ENCODE peak calls at places on chromosome 3, in four cellular contexts. G, B, R and X are unnamed samples.

GRCh38 chr3:94185753-94186152 is 122.9 kb downstream of the NSUN3 start:
- DNase-seq in G (no peak), B (no peak), R (no peak), X (no peak)

GRCh38 chr3:76505202-76505875 is 534.6 kb upstream of the ROBO2 start:
- DNase-seq in B (no peak), G (no peak), R (no peak), X (no peak)

GRCh38 chr3:171615742-171616141 is 155.5 kb upstream of the TNIK start:
- DNase-seq in B (no peak), R (no peak), G (no peak), X (no peak)

GRCh38 chr3:62007036-62007435 is 366.3 kb downstream of the FEZF2 start:
- DNase-seq in B (no peak), R (no peak), G (no peak), X (no peak)

GRCh38 chr3:69305011-69305410 is 80.9 kb downstream of the FRMD4B start:
- DNase-seq in G (no peak), B (no peak), R (no peak), X (no peak)

GRCh38 chr3:173618703-173619102 is 221.2 kb downstream of the NLGN1 start:
- DNase-seq in B (no peak), G (no peak), R (no peak), X (no peak)

GRCh38 chr3:194006-194405 is 2.6 kb upstream of the CHL1 start:
- DNase-seq in B (no peak), G (no peak), R (no peak), X (no peak)

GRCh38 chr3:39803956-39804355 is 5.5 kb upstream of the MYRIP start:
- DNase-seq in R (no peak), B (no peak), G (no peak), X (no peak)

GRCh38 chr3:65334045-65334665 is 646.4 kb upstream of the ADAMTS9 start:
- DNase-seq in R (no peak), G (no peak), B (no peak), X (no peak)

GRCh38 chr3:32376098-32376497 is 15.6 kb upstream of the CMTM7 start:
- DNase-seq in R (no peak), B (no peak), G (no peak), X (no peak)

GRCh38 chr3:51340311-51340829 is 44.7 kb upstream of the MANF start:
- DNase-seq in G (peak; percentile 72), B (no peak), R (no peak), X (peak; percentile 55)

GRCh38 chr3:133472242-133472641 is 72.4 kb downstream of the BFSP2 start:
- DNase-seq in B (no peak), G (no peak), R (no peak), X (no peak)

GRCh38 chr3:138940446-138940845 is 6.5 kb downstream of the FOXL2 start:
- DNase-seq in R (no peak), G (no peak), B (no peak), X (no peak)

GRCh38 chr3:18556503-18556902 is 131.4 kb upstream of the SATB1 start:
- DNase-seq in G (no peak), R (no peak), B (peak; percentile 39), X (no peak)

GRCh38 chr3:122415762-122416654 is at the start of gene WDR5B:
- DNase-seq in G (peak; percentile 96), R (peak; percentile 97), B (peak; percentile 98), X (peak; percentile 96)

GRCh38 chr3:32457971-32458471 is 44.6 kb downstream of the CMTM6 start:
- DNase-seq in B (no peak), G (no peak), R (no peak), X (no peak)

GRCh38 chr3:71511446-71511845 is 72.1 kb downstream of the FOXP1 start:
- DNase-seq in G (no peak), R (no peak), B (no peak), X (no peak)

GRCh38 chr3:176951144-176951543 is 246.1 kb downstream of the TBL1XR1 start:
- DNase-seq in G (no peak), R (no peak), B (no peak), X (no peak)

GRCh38 chr3:190131329-190131728 is 10.6 kb upstream of the P3H2 start:
- DNase-seq in G (no peak), B (no peak), R (no peak), X (no peak)

GRCh38 chr3:99246010-99246654 is 344.6 kb upstream of the DCBLD2 start:
- DNase-seq in R (no peak), B (no peak), G (no peak), X (no peak)

GRCh38 chr3:185362850-185363661 is at the start of gene MAP3K13:
- DNase-seq in G (peak; percentile 54), B (peak; percentile 81), R (peak; percentile 46), X (peak; percentile 79)

GRCh38 chr3:13219077-13219901 is 146.1 kb upstream of the IQSEC1 start:
- DNase-seq in B (no peak), G (no peak), R (no peak), X (no peak)

GRCh38 chr3:132084982-132085381 is 50.2 kb upstream of the CPNE4 start:
- DNase-seq in R (no peak), B (no peak), G (no peak), X (no peak)

GRCh38 chr3:58572013-58572633 is 5.1 kb downstream of the FAM107A start:
- DNase-seq in G (no peak), R (no peak), B (no peak), X (no peak)

GRCh38 chr3:138068579-138069174 is 46.7 kb downstream of the DZIP1L start:
- DNase-seq in R (peak; percentile 64), G (peak; percentile 53), B (no peak), X (peak; percentile 72)

GRCh38 chr3:197858133-197858532 is 67.1 kb downstream of the LRCH3 start:
- DNase-seq in G (no peak), R (no peak), B (no peak), X (no peak)

GRCh38 chr3:125478321-125478720 is 41.7 kb downstream of the SNX4 start:
- DNase-seq in R (no peak), G (no peak), B (no peak), X (no peak)

GRCh38 chr3:58132850-58133249 is 77.9 kb downstream of the DNASE1L3 start:
- DNase-seq in R (no peak), G (no peak), B (no peak), X (no peak)

GRCh38 chr3:13282986-13283876 is 136.9 kb downstream of the NUP210 start:
- DNase-seq in R (no peak), G (no peak), B (no peak), X (peak; percentile 68)

GRCh38 chr3:64125561-64125960 is 99.7 kb downstream of the PRICKLE2 start:
- DNase-seq in G (no peak), R (no peak), B (no peak), X (no peak)

GRCh38 chr3:109569121-109569520 is 231.8 kb upstream of the DPPA4 start:
- DNase-seq in G (no peak), B (no peak), R (no peak), X (no peak)

GRCh38 chr3:156604064-156604641 is 49.2 kb upstream of the SSR3 start:
- DNase-seq in R (no peak), G (no peak), B (no peak), X (no peak)

GRCh38 chr3:156604642-156605144 is 49.8 kb upstream of the SSR3 start:
- DNase-seq in G (no peak), B (no peak), R (no peak), X (no peak)

GRCh38 chr3:156603379-156604017 is 48.6 kb upstream of the SSR3 start:
- DNase-seq in B (no peak), G (no peak), R (no peak), X (no peak)

GRCh38 chr3:156606729-156607128 is 51.8 kb upstream of the SSR3 start:
- DNase-seq in G (no peak), R (no peak), B (no peak), X (no peak)

DNA sequence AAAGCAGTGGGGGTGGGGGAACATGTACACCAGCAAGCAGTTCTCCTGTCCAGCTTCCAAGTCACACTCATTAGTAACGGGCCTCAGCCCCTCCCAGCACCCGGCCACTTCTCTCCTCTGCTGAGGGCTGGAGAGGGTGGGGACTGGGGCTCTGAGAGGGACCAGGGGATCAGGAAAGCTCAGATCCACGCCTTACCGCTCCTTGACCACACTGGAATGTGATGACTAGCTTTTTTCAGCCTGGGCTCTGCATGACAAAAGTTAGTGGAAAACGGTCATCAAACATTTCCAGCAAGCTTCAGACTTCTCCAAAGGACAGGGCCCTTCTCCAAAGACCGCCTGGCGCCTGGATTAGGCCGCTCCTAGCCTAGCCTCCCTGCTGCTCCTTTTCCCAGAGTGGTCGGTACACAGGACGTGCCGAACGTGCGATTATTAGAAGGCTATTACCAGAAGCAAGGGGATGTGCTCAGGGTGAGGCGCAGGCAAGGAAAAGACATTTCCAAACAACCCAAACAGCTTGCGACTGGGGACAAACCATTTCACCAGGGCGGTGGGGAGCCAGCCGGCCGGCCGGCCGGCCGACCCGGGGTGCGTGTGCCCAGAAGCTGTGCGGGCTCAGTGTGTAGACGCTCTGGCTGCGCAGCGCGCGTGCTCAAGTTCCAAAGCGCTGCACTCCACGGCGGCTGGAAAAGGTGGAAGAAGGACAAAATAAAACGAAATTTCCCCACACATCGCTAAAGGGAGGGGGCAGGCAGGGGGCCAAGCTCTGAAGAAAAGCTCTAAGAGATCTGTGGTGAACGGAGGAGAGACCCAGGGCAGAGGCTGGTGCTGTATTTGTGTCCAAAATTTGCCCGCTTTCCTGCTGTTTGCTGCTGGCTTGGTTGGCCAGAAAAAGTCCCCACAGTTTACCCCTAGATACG is 51.0 kb upstream of the SSR3 start:
- DNase-seq in G (no peak), R (peak; percentile 41), B (no peak), X (peak; percentile 92)
- TF ChIP-seq ZNF274 in G (no peak), R (no peak), B (no peak), X (no peak)

DNA sequence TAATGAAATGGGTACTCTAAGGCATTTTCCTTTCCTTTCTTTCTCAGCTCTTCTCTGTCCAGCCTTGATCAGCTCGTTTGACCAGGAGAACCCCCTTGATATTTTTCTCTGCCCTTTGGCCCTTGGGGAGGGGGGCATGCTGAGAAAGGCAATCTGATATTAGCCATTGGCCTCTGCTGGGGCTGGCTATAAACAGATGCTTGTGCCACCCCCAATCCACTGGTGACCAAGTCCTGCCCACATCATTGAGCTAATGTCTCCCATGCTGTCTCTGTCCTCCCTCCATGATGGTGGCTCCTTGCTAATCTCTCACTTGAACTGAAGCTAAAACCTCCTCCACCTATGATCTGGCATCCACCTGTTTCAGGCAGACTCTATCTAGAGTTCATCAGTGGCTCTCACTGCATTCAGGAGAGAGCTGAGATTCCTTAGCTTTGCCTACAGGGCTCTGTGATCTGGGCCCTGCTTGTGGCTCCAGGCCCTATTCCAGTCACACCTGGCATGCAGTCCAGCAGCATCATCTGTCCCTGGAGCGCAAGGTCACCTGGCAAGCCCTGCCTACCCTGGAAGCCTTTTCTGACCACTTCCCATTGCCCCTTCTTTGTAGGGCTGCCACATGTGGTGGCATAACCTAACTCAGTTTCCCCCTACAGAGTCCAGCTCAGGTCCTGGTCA is 115.3 kb upstream of the PLXNA1 start:
- DNase-seq in R (no peak), G (no peak), B (no peak), X (no peak)
- H3K36me3 ChIP-seq in R (no peaks in the 10 kb centered on the region), G (no peaks in the 10 kb centered on the region), B (no peaks in the 10 kb centered on the region), X (peaks cover 2% of the 10 kb centered on the region)

GRCh38 chr3:88141458-88142083 is 8.2 kb upstream of the C3orf38 start:
- DNase-seq in G (no peak), R (no peak), B (no peak), X (no peak)
- TF ChIP-seq SUZ12 in G (no peak), R (no peak), B (no peak), X (no peak)

GRCh38 chr3:150710097-150710496 is 6.4 kb upstream of the ERICH6 start:
- DNase-seq in G (no peak), R (no peak), B (no peak), X (no peak)
- TF ChIP-seq ZNF274 in G (no peak), R (no peak), B (no peak), X (no peak)